ENCODE peak calls at places on chromosomes 6 and 20, in seven cellular contexts. One of them, this sample, is unnamed.

GRCh38 chr6:155040946-155041345 is 45.8 kb downstream of the TIAM2 start:
- DNase-seq in GM20000: no peak
- DNase-seq in T-helper 1 cell: no peak
- DNase-seq in HepG2: no peak
- DNase-seq in activated CD4-positive, alpha-beta T cell treated with anti-CD3 and anti-CD28 coated beads for 4 hours: no peak
- DNase-seq in CD8-positive, alpha-beta memory T cell: no peak
- DNase-seq in BJ: no peak
- DNase-seq in this sample: no peak

GRCh38 chr6:25025919-25026301 is 90.2 kb upstream of the RIPOR2 start:
- DNase-seq in activated CD4-positive, alpha-beta T cell treated with anti-CD3 and anti-CD28 coated beads for 4 hours: no peak
- DNase-seq in CD8-positive, alpha-beta memory T cell: no peak
- DNase-seq in T-helper 1 cell: no peak
- DNase-seq in BJ: no peak
- DNase-seq in HepG2: no peak
- DNase-seq in GM20000: no peak
- DNase-seq in this sample: no peak

GRCh38 chr6:96760153-96760687 is 77.1 kb downstream of the GPR63 start:
- DNase-seq in CD8-positive, alpha-beta memory T cell: no peak
- DNase-seq in GM20000: no peak
- DNase-seq in HepG2: no peak
- DNase-seq in activated CD4-positive, alpha-beta T cell treated with anti-CD3 and anti-CD28 coated beads for 4 hours: no peak
- DNase-seq in T-helper 1 cell: no peak
- DNase-seq in BJ: no peak
- DNase-seq in this sample: no peak

GRCh38 chr20:53057579-53057978 is 85.4 kb downstream of the TSHZ2 start:
- DNase-seq in HepG2: no peak
- DNase-seq in GM20000: no peak
- DNase-seq in T-helper 1 cell: no peak
- DNase-seq in BJ: no peak
- DNase-seq in CD8-positive, alpha-beta memory T cell: no peak
- DNase-seq in activated CD4-positive, alpha-beta T cell treated with anti-CD3 and anti-CD28 coated beads for 4 hours: no peak
- DNase-seq in this sample: no peak

GRCh38 chr6:1336246-1336843 is 24.4 kb downstream of the FOXQ1 start:
- DNase-seq in T-helper 1 cell: no peak
- DNase-seq in CD8-positive, alpha-beta memory T cell: no peak
- DNase-seq in activated CD4-positive, alpha-beta T cell treated with anti-CD3 and anti-CD28 coated beads for 4 hours: no peak
- DNase-seq in BJ: no peak
- DNase-seq in HepG2: peak; percentile 90
- DNase-seq in GM20000: no peak
- DNase-seq in this sample: no peak

GRCh38 chr6:136608991-136609390 is 58.8 kb upstream of the MAP7 start:
- DNase-seq in BJ: no peak
- DNase-seq in activated CD4-positive, alpha-beta T cell treated with anti-CD3 and anti-CD28 coated beads for 4 hours: no peak
- DNase-seq in CD8-positive, alpha-beta memory T cell: no peak
- DNase-seq in HepG2: no peak
- DNase-seq in GM20000: no peak
- DNase-seq in T-helper 1 cell: no peak
- DNase-seq in this sample: no peak

GRCh38 chr6:33977606-33978438 is 168.1 kb downstream of the GRM4 start:
- DNase-seq in CD8-positive, alpha-beta memory T cell: no peak
- DNase-seq in T-helper 1 cell: no peak
- DNase-seq in activated CD4-positive, alpha-beta T cell treated with anti-CD3 and anti-CD28 coated beads for 4 hours: no peak
- DNase-seq in BJ: no peak
- DNase-seq in HepG2: no peak
- DNase-seq in GM20000: no peak
- DNase-seq in this sample: no peak

GRCh38 chr6:31209137-31209536 is 38.7 kb upstream of the POU5F1 start:
- DNase-seq in BJ: no peak
- DNase-seq in activated CD4-positive, alpha-beta T cell treated with anti-CD3 and anti-CD28 coated beads for 4 hours: no peak
- DNase-seq in T-helper 1 cell: no peak
- DNase-seq in CD8-positive, alpha-beta memory T cell: no peak
- DNase-seq in GM20000: no peak
- DNase-seq in HepG2: peak; percentile 89
- DNase-seq in this sample: no peak

GRCh38 chr6:151822252-151823111 is 15.0 kb downstream of the ESR1 start:
- DNase-seq in BJ: no peak
- DNase-seq in activated CD4-positive, alpha-beta T cell treated with anti-CD3 and anti-CD28 coated beads for 4 hours: no peak
- DNase-seq in HepG2: no peak
- DNase-seq in GM20000: no peak
- DNase-seq in CD8-positive, alpha-beta memory T cell: no peak
- DNase-seq in T-helper 1 cell: no peak
- DNase-seq in this sample: peak; percentile 32

GRCh38 chr6:14066782-14067406 is 50.7 kb upstream of the CD83 start:
- DNase-seq in GM20000: peak; percentile 64
- DNase-seq in BJ: peak; percentile 16
- DNase-seq in T-helper 1 cell: no peak
- DNase-seq in activated CD4-positive, alpha-beta T cell treated with anti-CD3 and anti-CD28 coated beads for 4 hours: peak; percentile 7
- DNase-seq in CD8-positive, alpha-beta memory T cell: no peak
- DNase-seq in HepG2: peak; percentile 55
- DNase-seq in this sample: no peak

GRCh38 chr6:158262755-158263154 is 49.5 kb upstream of the TULP4 start:
- DNase-seq in GM20000: no peak
- DNase-seq in HepG2: no peak
- DNase-seq in T-helper 1 cell: no peak
- DNase-seq in activated CD4-positive, alpha-beta T cell treated with anti-CD3 and anti-CD28 coated beads for 4 hours: no peak
- DNase-seq in CD8-positive, alpha-beta memory T cell: no peak
- DNase-seq in BJ: no peak
- DNase-seq in this sample: no peak

This sample was measured in GM12878.